ENCODE peak calls at places on chromosomes 12 and 14, in six cellular contexts. V is HepG2, P is H1, S is NT2/D1, M is K562, E is GM12878. G is an unnamed sample.
A peak's percentile ranks its signal among the peaks of the same experiment; 100 is the strongest.

GRCh38 chr14:89428556-89429196 is 11.6 kb upstream of the FOXN3 start:
- DNase-seq in V (no peak), P (no peak), S (no peak), M (no peak), E (no peak), G (no peak)

GRCh38 chr12:132886529-132887477 is 602 bp downstream of the CHFR start:
- DNase-seq in V (peak; percentile 6), P (no peak), S (no peak), M (no peak), E (no peak), G (no peak)

GRCh38 chr12:52063986-52064649 is 5.7 kb upstream of the ATG101 start:
- DNase-seq in V (no peak), P (no peak), S (no peak), M (no peak), E (no peak), G (no peak)

GRCh38 chr12:101276433-101276832 is 3.5 kb upstream of the UTP20 start:
- DNase-seq in V (no peak), P (no peak), S (no peak), M (no peak), E (no peak), G (no peak)

GRCh38 chr14:73494593-73494992 is 3.9 kb downstream of the RIOX1 start:
- DNase-seq in V (no peak), P (no peak), S (no peak), M (no peak), E (no peak), G (no peak)

GRCh38 chr12:131928080-131928764 is 854 bp upstream of the PUS1 start:
- DNase-seq in V (no peak), P (no peak), S (no peak), M (no peak), E (no peak), G (no peak)

GRCh38 chr12:42756841-42757661 is 167.5 kb upstream of the PRICKLE1 start:
- DNase-seq in V (no peak), P (peak; percentile 65), S (peak; percentile 97), M (no peak), E (no peak), G (peak; percentile 85)

GRCh38 chr12:119013023-119013422 is 31.7 kb downstream of the SRRM4 start:
- DNase-seq in V (no peak), P (no peak), S (no peak), M (no peak), E (no peak), G (no peak)

GRCh38 chr12:4584281-4584680 is 22.3 kb downstream of the DYRK4 start:
- DNase-seq in V (no peak), P (peak; percentile 34), S (no peak), M (no peak), E (no peak), G (no peak)

GRCh38 chr12:126483145-126484068 is 1418.2 kb downstream of the AACS start:
- DNase-seq in V (no peak), P (no peak), S (no peak), M (no peak), E (no peak), G (no peak)

GRCh38 chr12:52884526-52885293 is 20.2 kb downstream of the KRT8 start:
- DNase-seq in V (peak; percentile 97), P (peak; percentile 98), S (no peak), M (peak; percentile 88), E (no peak), G (no peak)

GRCh38 chr14:74947353-74948227 is 7.8 kb downstream of the PGF start:
- DNase-seq in V (no peak), P (no peak), S (no peak), M (no peak), E (no peak), G (no peak)

GRCh38 chr12:67766370-67766769 is 117.8 kb downstream of the DYRK2 start:
- DNase-seq in V (no peak), P (no peak), S (no peak), M (no peak), E (no peak), G (no peak)

GRCh38 chr14:22748691-22749090 is 17.8 kb upstream of the OXA1L start:
- DNase-seq in V (no peak), P (no peak), S (no peak), M (no peak), E (no peak), G (no peak)

GRCh38 chr12:91381309-91381804 is 198.7 kb upstream of the DCN start:
- DNase-seq in V (no peak), P (peak; percentile 66), S (peak; percentile 88), M (no peak), E (peak; percentile 20), G (no peak)

GRCh38 chr12:60070541-60070940 is 474.7 kb downstream of the SLC16A7 start:
- DNase-seq in V (no peak), P (no peak), S (no peak), M (no peak), E (no peak), G (peak; percentile 6)

GRCh38 chr12:119204137-119204536 is 25.4 kb downstream of the HSPB8 start:
- DNase-seq in V (no peak), P (no peak), S (no peak), M (no peak), E (no peak), G (no peak)

GRCh38 chr12:107415066-107415465 is 270.5 kb upstream of the PWP1 start:
- DNase-seq in V (no peak), P (no peak), S (no peak), M (no peak), E (no peak), G (no peak)

GRCh38 chr12:94095618-94096017 is 52.8 kb upstream of the PLXNC1 start:
- DNase-seq in V (no peak), P (no peak), S (no peak), M (no peak), E (no peak), G (no peak)

GRCh38 chr12:21300632-21301031 is 34.1 kb downstream of the SLCO1A2 start:
- DNase-seq in V (no peak), P (no peak), S (no peak), M (no peak), E (no peak), G (no peak)

GRCh38 chr14:25007832-25008231 is 42.1 kb downstream of the STXBP6 start:
- DNase-seq in V (no peak), P (no peak), S (no peak), M (no peak), E (no peak), G (no peak)

GRCh38 chr12:96375173-96375572 is 25.1 kb downstream of the CDK17 start:
- DNase-seq in V (no peak), P (no peak), S (no peak), M (no peak), E (no peak), G (no peak)

GRCh38 chr12:124679533-124680371 is 112.3 kb upstream of the NCOR2 start:
- DNase-seq in V (peak; percentile 51), P (no peak), S (no peak), M (peak; percentile 40), E (no peak), G (no peak)

DNA sequence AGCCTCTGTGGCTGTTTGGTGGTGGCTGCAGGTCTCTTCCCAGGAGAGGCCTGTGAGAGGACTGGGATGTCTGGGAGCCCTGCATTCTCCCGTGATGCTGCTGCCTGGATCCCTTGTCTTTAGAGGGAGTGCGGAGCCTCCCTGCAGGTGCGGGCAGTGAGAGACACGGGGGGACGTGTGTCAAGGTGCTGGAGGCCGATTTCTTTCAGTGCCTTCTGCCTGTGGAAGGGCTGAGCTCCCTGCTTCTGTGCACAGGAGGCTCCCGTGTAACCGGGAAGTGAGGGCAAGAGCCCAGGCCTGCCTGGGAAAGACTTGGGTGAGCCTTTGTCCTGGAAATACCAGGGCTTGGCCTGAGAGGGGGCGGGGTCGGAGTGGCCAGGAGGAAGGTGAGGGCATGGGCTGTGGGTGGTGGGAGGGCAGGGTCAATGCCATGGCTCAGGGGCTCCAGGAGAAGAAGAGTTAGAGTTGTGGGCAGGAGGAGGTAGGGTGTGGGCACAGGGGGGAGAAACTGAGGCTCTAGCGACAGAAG is 372.2 kb downstream of the TMEM121 start:
- DNase-seq in V (no peak), P (no peak), S (no peak), M (no peak), E (no peak), G (no peak)
- TF ChIP-seq ZNF274 in V (no peak), P (no peak), S (no peak), M (no peak), E (no peak), G (no peak)

DNA sequence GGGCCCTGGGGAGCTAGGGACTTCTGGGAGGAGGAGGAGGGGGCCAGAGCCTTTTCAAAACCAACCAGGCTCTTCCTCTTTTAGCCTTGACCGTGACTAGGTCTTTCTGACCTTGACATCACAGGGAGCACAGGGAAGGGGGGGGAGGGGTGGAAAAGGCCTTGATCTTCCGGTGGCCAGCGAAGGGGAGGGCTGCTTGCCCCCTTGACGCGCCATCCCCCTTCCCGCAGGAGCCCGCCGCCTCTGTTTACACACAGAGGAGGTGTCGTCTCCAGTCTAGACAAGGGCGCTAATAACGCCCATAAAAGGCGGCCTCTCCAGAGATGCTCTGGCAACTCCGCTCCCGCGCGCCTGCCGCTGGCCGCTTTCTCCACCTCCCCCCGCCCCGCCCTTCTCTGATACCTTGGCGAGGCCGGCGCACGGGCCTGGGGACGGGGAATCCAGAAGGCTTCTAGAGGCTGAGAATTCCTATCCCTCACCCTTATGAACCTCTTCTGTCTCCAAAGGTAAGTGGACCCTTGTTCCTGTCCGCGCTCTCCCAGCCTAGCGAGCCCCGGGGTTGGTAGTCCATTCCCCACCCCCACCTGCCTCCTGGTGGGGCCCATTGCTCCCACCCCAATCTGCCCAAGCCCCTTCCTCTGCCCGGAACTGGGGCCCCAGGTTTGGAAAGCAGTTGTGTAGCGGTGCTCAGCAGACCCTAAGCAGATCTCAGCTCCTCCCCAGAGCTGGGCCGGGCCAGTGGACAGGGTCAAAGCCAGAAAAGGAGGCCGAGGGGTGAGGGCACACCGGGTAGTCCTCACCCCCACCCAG is 4.9 kb upstream of the HOXC12 start:
- DNase-seq in V (peak; percentile 50), P (peak; percentile 67), S (no peak), M (peak; percentile 61), E (no peak), G (no peak)
- TF ChIP-seq ZNF274 in V (no peak), P (no peak), S (no peak), M (no peak), E (no peak), G (no peak)

GRCh38 chr12:78703820-78704525 is 160.6 kb upstream of the SYT1 start:
- DNase-seq in V (no peak), P (no peak), S (no peak), M (no peak), E (no peak), G (peak; percentile 22)
- TF ChIP-seq ZNF274 in V (no peak), P (no peak), S (no peak), M (no peak), E (no peak), G (no peak)

DNA sequence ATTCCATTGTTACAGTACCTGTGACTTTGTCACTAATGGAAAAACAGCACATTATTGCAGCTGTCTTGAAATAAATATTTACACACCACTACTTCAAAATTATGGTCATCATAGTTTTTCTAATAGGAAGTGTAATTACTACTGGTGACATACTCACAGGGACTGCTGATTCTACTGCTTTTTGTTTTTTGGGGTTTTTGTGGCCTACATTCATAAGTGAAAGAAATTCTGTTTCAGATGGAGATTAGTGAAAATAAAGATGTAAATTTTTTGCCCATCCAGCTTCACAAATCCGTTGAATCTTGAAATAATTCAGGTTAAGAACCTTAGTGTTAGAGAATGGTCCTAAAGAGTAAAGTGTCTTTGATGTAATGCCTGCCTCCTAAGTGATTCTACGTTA is 17.5 kb downstream of the KNTC1 start:
- DNase-seq in V (no peak), P (no peak), S (no peak), M (no peak), E (no peak), G (no peak)
- TF ChIP-seq ZNF274 in V (no peak), P (no peak), S (no peak), M (no peak), E (no peak), G (no peak)

G was measured in HCT116.